ENCODE peak calls at places on chromosomes 2 and 18, in four cellular contexts. K, J, R and S are unnamed samples.

GRCh38 chr18:47427951-47428350 is 176.5 kb upstream of the SKOR2 start:
- DNase-seq in K (no peak), J (no peak), R (no peak), S (no peak)

GRCh38 chr2:151367571-151367970 is 10.2 kb downstream of the TNFAIP6 start:
- DNase-seq in K (no peak), J (no peak), R (no peak), S (no peak)

GRCh38 chr2:167188596-167188967 is 300.3 kb downstream of the XIRP2 start:
- DNase-seq in K (no peak), J (no peak), R (no peak), S (no peak)

GRCh38 chr2:96831679-96832078 is 12.1 kb downstream of the ANKRD23 start:
- DNase-seq in K (peak; percentile 42), J (no peak), R (no peak), S (no peak)

GRCh38 chr2:241843321-241844065 is 15.2 kb downstream of the PDCD1 start:
- DNase-seq in K (no peak), J (no peak), R (no peak), S (no peak)

GRCh38 chr2:6650311-6650710 is 215.4 kb downstream of the CMPK2 start:
- DNase-seq in K (no peak), J (no peak), R (no peak), S (no peak)

GRCh38 chr2:19225931-19226330 is 132.5 kb downstream of the OSR1 start:
- DNase-seq in K (no peak), J (no peak), R (no peak), S (no peak)

GRCh38 chr2:3823748-3824147 is 120.4 kb downstream of the DCDC2C start:
- DNase-seq in K (no peak), J (no peak), R (no peak), S (no peak)

GRCh38 chr2:88834376-88834775 is 142.9 kb downstream of the RPIA start:
- DNase-seq in K (no peak), J (no peak), R (no peak), S (no peak)

GRCh38 chr18:46416706-46417638 is 240.0 kb downstream of the LOXHD1 start:
- DNase-seq in K (peak; percentile 41), J (no peak), R (no peak), S (no peak)

GRCh38 chr2:74876081-74876886 is 42.4 kb downstream of the HK2 start:
- DNase-seq in K (peak; percentile 84), J (peak; percentile 61), R (no peak), S (peak; percentile 48)

GRCh38 chr2:140600116-140600515 is 1530.7 kb downstream of the LRP1B start:
- DNase-seq in K (no peak), J (no peak), R (no peak), S (no peak)

GRCh38 chr2:7745369-7745768 is 828.2 kb downstream of the RNF144A start:
- DNase-seq in K (no peak), J (no peak), R (no peak), S (no peak)

GRCh38 chr2:54666741-54667639 is 56.5 kb upstream of the EML6 start:
- DNase-seq in K (no peak), J (no peak), R (no peak), S (no peak)

GRCh38 chr2:29526587-29527586 is 394.5 kb downstream of the ALK start:
- DNase-seq in K (no peak), J (no peak), R (no peak), S (no peak)

GRCh38 chr18:13565228-13565627 is 161.1 kb downstream of the FAM210A start:
- DNase-seq in K (no peak), J (no peak), R (no peak), S (no peak)

GRCh38 chr2:217956895-217957457 is 45.8 kb downstream of the TNS1 start:
- DNase-seq in K (no peak), J (no peak), R (no peak), S (no peak)

GRCh38 chr2:48347712-48348111 is 182.2 kb upstream of the STON1 start:
- DNase-seq in K (no peak), J (peak; percentile 28), R (no peak), S (no peak)

GRCh38 chr2:26745609-26746327 is 18.3 kb upstream of the SLC35F6 start:
- DNase-seq in K (peak; percentile 90), J (peak; percentile 73), R (no peak), S (peak; percentile 74)

GRCh38 chr18:22913861-22914260 is 19.3 kb upstream of the RBBP8 start:
- DNase-seq in K (peak; percentile 87), J (no peak), R (no peak), S (peak; percentile 89)

GRCh38 chr2:25347846-25348245 is 6.1 kb upstream of the DNMT3A start:
- DNase-seq in K (no peak), J (no peak), R (no peak), S (no peak)

GRCh38 chr2:86037141-86037794 is 68.4 kb downstream of the POLR1A start:
- DNase-seq in K (no peak), J (peak; percentile 7), R (peak; percentile 87), S (no peak)

GRCh38 chr2:239190921-239191885 is 209.6 kb downstream of the HDAC4 start:
- DNase-seq in K (no peak), J (no peak), R (no peak), S (no peak)

GRCh38 chr18:23523429-23524212 is 20.3 kb downstream of the RMC1 start:
- DNase-seq in K (no peak), J (no peak), R (peak; percentile 73), S (no peak)

GRCh38 chr2:1157107-1157506 is 206.5 kb downstream of the SNTG2 start:
- DNase-seq in K (no peak), J (no peak), R (no peak), S (no peak)

GRCh38 chr18:59123588-59124369 is 15.9 kb upstream of the SEC11C start:
- DNase-seq in K (no peak), J (no peak), R (peak; percentile 69), S (no peak)

GRCh38 chr2:158543957-158544356 is 87.2 kb downstream of the PKP4 start:
- DNase-seq in K (no peak), J (no peak), R (no peak), S (no peak)

GRCh38 chr2:238569415-238570195 is 142.9 kb downstream of the ASB1 start:
- DNase-seq in K (no peak), J (no peak), R (no peak), S (no peak)

GRCh38 chr18:37408676-37409305 is 156.8 kb downstream of the CELF4 start:
- DNase-seq in K (no peak), J (no peak), R (no peak), S (no peak)

GRCh38 chr2:111145103-111145760 is 24.5 kb downstream of the BCL2L11 start:
- DNase-seq in K (no peak), J (no peak), R (no peak), S (no peak)